ENCODE peak calls at places on chromosomes 4 and X, in four cellular contexts. I is AG08396, A is kidney tubule cell, P is fibroblast of the aortic adventitia. Z is an unnamed sample.

GRCh38 chr4:125849869-125850268 is 535.1 kb downstream of the FAT4 start:
- DNase-seq in A (no peak), I (peak), P (peak), Z (no peak)

GRCh38 chr4:23782778-23783455 is 106.9 kb downstream of the PPARGC1A start:
- DNase-seq in P (no peak), A (peak), I (no peak), Z (no peak)

GRCh38 chrX:48945517-48946348 is 11.7 kb downstream of the OTUD5 start:
- DNase-seq in I (peak), A (peak), P (peak), Z (peak)

GRCh38 chrX:153707406-153707805 is 16.8 kb downstream of the BCAP31 start:
- DNase-seq in P (no peak), I (no peak), A (no peak), Z (no peak)

GRCh38 chr4:184583738-184584502 is 65.3 kb downstream of the CASP3 start:
- DNase-seq in I (no peak), A (no peak), P (no peak), Z (no peak)

GRCh38 chr4:89024051-89024675 is 32.8 kb downstream of the FAM13A start:
- DNase-seq in P (peak), I (peak), A (peak), Z (peak)

GRCh38 chrX:16610121-16610565 is 39.8 kb upstream of the S100G start:
- DNase-seq in I (peak), A (peak), P (peak), Z (peak)

GRCh38 chr4:44629280-44629866 is 22.1 kb downstream of the YIPF7 start:
- DNase-seq in I (peak), P (peak), A (peak), Z (peak)

GRCh38 chrX:150229481-150229880 is 133.6 kb upstream of the MAMLD1 start:
- DNase-seq in I (no peak), P (no peak), A (no peak), Z (no peak)

GRCh38 chr4:94453534-94453963 is 1.8 kb downstream of the PDLIM5 start:
- DNase-seq in P (no peak), A (peak), I (no peak), Z (peak)

GRCh38 chrX:114800719-114801118 is 216.7 kb downstream of the IL13RA2 start:
- DNase-seq in P (peak), I (no peak), A (no peak), Z (peak)

GRCh38 chr4:52750819-52751348 is 341 bp downstream of the ERVMER34-1 start:
- DNase-seq in P (peak), I (peak), A (peak), Z (peak)

GRCh38 chr4:119039779-119040178 is 95.9 kb upstream of the MYOZ2 start:
- DNase-seq in I (no peak), P (no peak), A (no peak), Z (no peak)

GRCh38 chr4:159296061-159296460 is 193.2 kb downstream of the RAPGEF2 start:
- DNase-seq in A (peak), P (peak), I (peak), Z (peak)

GRCh38 chr4:901192-901910 is 30.8 kb downstream of the GAK start:
- DNase-seq in A (no peak), P (no peak), I (no peak), Z (no peak)

GRCh38 chr4:169957785-169958184 is 68.4 kb downstream of the MFAP3L start:
- DNase-seq in P (no peak), A (no peak), I (no peak), Z (no peak)

GRCh38 chr4:82797591-82798081 is 960 bp downstream of the SCD5 start:
- DNase-seq in A (peak), P (peak), I (peak), Z (no peak)

GRCh38 chr4:179595671-179596410 is 2153.6 kb upstream of the AGA start:
- DNase-seq in A (peak), I (no peak), P (peak), Z (peak)

GRCh38 chr4:166675411-166675810 is 558.9 kb downstream of the SPOCK3 start:
- DNase-seq in A (peak), P (peak), I (no peak), Z (no peak)

GRCh38 chrX:134148293-134148692 is 88.7 kb upstream of the CCDC160 start:
- DNase-seq in A (no peak), P (no peak), I (no peak), Z (no peak)

GRCh38 chr4:41575207-41575606 is 37.2 kb downstream of the LIMCH1 start:
- DNase-seq in I (no peak), A (no peak), P (no peak), Z (no peak)

GRCh38 chr4:45569619-45570018 is 554.2 kb downstream of the GABRG1 start:
- DNase-seq in I (no peak), A (no peak), P (no peak), Z (no peak)

Z was measured in Caki2.